ENCODE peak calls at places on chromosomes 5 and 9, in nine cellular contexts. One of them, this sample, is unnamed.

GRCh38 chr9:95772320-95773060 is 103.0 kb upstream of the ERCC6L2 start:
- DNase-seq in stimulated activated naive B cell treated with anti-CD40 and anti-IgM and Interleukin-4, amounts not matched to agents 10 μg/mL and 1 μg/mL and 100 μg/mL, for 72 hours: no peak
- DNase-seq in HuH-7.5: peak
- DNase-seq in myocyte: peak
- DNase-seq in stimulated activated CD8-positive, alpha-beta memory T cell treated with anti-CD3 and anti-CD28 coated beads, Interleukin-15, amount 100 ng/mL, for 4 hours: no peak
- DNase-seq in ACHN: no peak
- DNase-seq in GM10248: no peak
- DNase-seq in suprapubic skin: no peak
- DNase-seq in memory B cell: no peak
- DNase-seq in this sample: no peak

GRCh38 chr9:82546131-82546530 is 516.8 kb downstream of the RASEF start:
- DNase-seq in stimulated activated naive B cell treated with anti-CD40 and anti-IgM and Interleukin-4, amounts not matched to agents 10 μg/mL and 1 μg/mL and 100 μg/mL, for 72 hours: no peak
- DNase-seq in HuH-7.5: no peak
- DNase-seq in myocyte: no peak
- DNase-seq in stimulated activated CD8-positive, alpha-beta memory T cell treated with anti-CD3 and anti-CD28 coated beads, Interleukin-15, amount 100 ng/mL, for 4 hours: no peak
- DNase-seq in ACHN: no peak
- DNase-seq in GM10248: no peak
- DNase-seq in suprapubic skin: no peak
- DNase-seq in memory B cell: no peak
- DNase-seq in this sample: no peak

GRCh38 chr5:120457839-120458507 is 6.1 kb upstream of the PRR16 start:
- DNase-seq in stimulated activated naive B cell treated with anti-CD40 and anti-IgM and Interleukin-4, amounts not matched to agents 10 μg/mL and 1 μg/mL and 100 μg/mL, for 72 hours: peak
- DNase-seq in HuH-7.5: no peak
- DNase-seq in myocyte: peak
- DNase-seq in stimulated activated CD8-positive, alpha-beta memory T cell treated with anti-CD3 and anti-CD28 coated beads, Interleukin-15, amount 100 ng/mL, for 4 hours: peak
- DNase-seq in ACHN: peak
- DNase-seq in GM10248: peak
- DNase-seq in suprapubic skin: peak
- DNase-seq in memory B cell: peak
- DNase-seq in this sample: no peak

GRCh38 chr5:157603333-157604190 is 28.0 kb upstream of the ADAM19 start:
- DNase-seq in stimulated activated naive B cell treated with anti-CD40 and anti-IgM and Interleukin-4, amounts not matched to agents 10 μg/mL and 1 μg/mL and 100 μg/mL, for 72 hours: peak
- DNase-seq in HuH-7.5: no peak
- DNase-seq in myocyte: peak
- DNase-seq in stimulated activated CD8-positive, alpha-beta memory T cell treated with anti-CD3 and anti-CD28 coated beads, Interleukin-15, amount 100 ng/mL, for 4 hours: peak
- DNase-seq in ACHN: peak
- DNase-seq in GM10248: no peak
- DNase-seq in suprapubic skin: no peak
- DNase-seq in memory B cell: no peak
- DNase-seq in this sample: no peak

GRCh38 chr9:103816146-103816545 is 278.0 kb upstream of the SMC2 start:
- DNase-seq in stimulated activated naive B cell treated with anti-CD40 and anti-IgM and Interleukin-4, amounts not matched to agents 10 μg/mL and 1 μg/mL and 100 μg/mL, for 72 hours: no peak
- DNase-seq in HuH-7.5: no peak
- DNase-seq in myocyte: no peak
- DNase-seq in stimulated activated CD8-positive, alpha-beta memory T cell treated with anti-CD3 and anti-CD28 coated beads, Interleukin-15, amount 100 ng/mL, for 4 hours: no peak
- DNase-seq in ACHN: no peak
- DNase-seq in GM10248: no peak
- DNase-seq in suprapubic skin: no peak
- DNase-seq in memory B cell: no peak
- DNase-seq in this sample: no peak

GRCh38 chr9:128072144-128073021 is 4.4 kb downstream of the SLC25A25 start:
- DNase-seq in stimulated activated naive B cell treated with anti-CD40 and anti-IgM and Interleukin-4, amounts not matched to agents 10 μg/mL and 1 μg/mL and 100 μg/mL, for 72 hours: peak
- DNase-seq in HuH-7.5: no peak
- DNase-seq in myocyte: peak
- DNase-seq in stimulated activated CD8-positive, alpha-beta memory T cell treated with anti-CD3 and anti-CD28 coated beads, Interleukin-15, amount 100 ng/mL, for 4 hours: no peak
- DNase-seq in ACHN: no peak
- DNase-seq in GM10248: peak
- DNase-seq in suprapubic skin: peak
- DNase-seq in memory B cell: peak
- DNase-seq in this sample: no peak

GRCh38 chr9:121453232-121453892 is 46.3 kb downstream of the GGTA1 start:
- DNase-seq in stimulated activated naive B cell treated with anti-CD40 and anti-IgM and Interleukin-4, amounts not matched to agents 10 μg/mL and 1 μg/mL and 100 μg/mL, for 72 hours: no peak
- DNase-seq in HuH-7.5: no peak
- DNase-seq in myocyte: no peak
- DNase-seq in stimulated activated CD8-positive, alpha-beta memory T cell treated with anti-CD3 and anti-CD28 coated beads, Interleukin-15, amount 100 ng/mL, for 4 hours: no peak
- DNase-seq in ACHN: no peak
- DNase-seq in GM10248: no peak
- DNase-seq in suprapubic skin: no peak
- DNase-seq in memory B cell: no peak
- DNase-seq in this sample: no peak

GRCh38 chr9:124267271-124267807 is 9.6 kb downstream of the NEK6 start:
- DNase-seq in stimulated activated naive B cell treated with anti-CD40 and anti-IgM and Interleukin-4, amounts not matched to agents 10 μg/mL and 1 μg/mL and 100 μg/mL, for 72 hours: peak
- DNase-seq in HuH-7.5: no peak
- DNase-seq in myocyte: peak
- DNase-seq in stimulated activated CD8-positive, alpha-beta memory T cell treated with anti-CD3 and anti-CD28 coated beads, Interleukin-15, amount 100 ng/mL, for 4 hours: no peak
- DNase-seq in ACHN: no peak
- DNase-seq in GM10248: no peak
- DNase-seq in suprapubic skin: no peak
- DNase-seq in memory B cell: no peak
- DNase-seq in this sample: no peak

GRCh38 chr5:139214646-139215045 is 16.5 kb upstream of the SIL1 start:
- DNase-seq in stimulated activated naive B cell treated with anti-CD40 and anti-IgM and Interleukin-4, amounts not matched to agents 10 μg/mL and 1 μg/mL and 100 μg/mL, for 72 hours: no peak
- DNase-seq in HuH-7.5: no peak
- DNase-seq in myocyte: no peak
- DNase-seq in stimulated activated CD8-positive, alpha-beta memory T cell treated with anti-CD3 and anti-CD28 coated beads, Interleukin-15, amount 100 ng/mL, for 4 hours: no peak
- DNase-seq in ACHN: no peak
- DNase-seq in GM10248: no peak
- DNase-seq in suprapubic skin: no peak
- DNase-seq in memory B cell: no peak
- DNase-seq in this sample: no peak

GRCh38 chr5:135980650-135981049 is 25.9 kb upstream of the LECT2 start:
- DNase-seq in stimulated activated naive B cell treated with anti-CD40 and anti-IgM and Interleukin-4, amounts not matched to agents 10 μg/mL and 1 μg/mL and 100 μg/mL, for 72 hours: no peak
- DNase-seq in HuH-7.5: no peak
- DNase-seq in myocyte: no peak
- DNase-seq in stimulated activated CD8-positive, alpha-beta memory T cell treated with anti-CD3 and anti-CD28 coated beads, Interleukin-15, amount 100 ng/mL, for 4 hours: no peak
- DNase-seq in ACHN: no peak
- DNase-seq in GM10248: no peak
- DNase-seq in suprapubic skin: no peak
- DNase-seq in memory B cell: no peak
- DNase-seq in this sample: no peak

GRCh38 chr9:4725706-4726442 is 15.1 kb downstream of the AK3 start:
- DNase-seq in stimulated activated naive B cell treated with anti-CD40 and anti-IgM and Interleukin-4, amounts not matched to agents 10 μg/mL and 1 μg/mL and 100 μg/mL, for 72 hours: no peak
- DNase-seq in HuH-7.5: no peak
- DNase-seq in myocyte: no peak
- DNase-seq in stimulated activated CD8-positive, alpha-beta memory T cell treated with anti-CD3 and anti-CD28 coated beads, Interleukin-15, amount 100 ng/mL, for 4 hours: no peak
- DNase-seq in ACHN: no peak
- DNase-seq in GM10248: no peak
- DNase-seq in suprapubic skin: no peak
- DNase-seq in memory B cell: no peak
- DNase-seq in this sample: no peak

GRCh38 chr5:159605585-159605984 is 275.3 kb upstream of the IL12B start:
- DNase-seq in stimulated activated naive B cell treated with anti-CD40 and anti-IgM and Interleukin-4, amounts not matched to agents 10 μg/mL and 1 μg/mL and 100 μg/mL, for 72 hours: no peak
- DNase-seq in HuH-7.5: no peak
- DNase-seq in myocyte: peak
- DNase-seq in stimulated activated CD8-positive, alpha-beta memory T cell treated with anti-CD3 and anti-CD28 coated beads, Interleukin-15, amount 100 ng/mL, for 4 hours: no peak
- DNase-seq in ACHN: no peak
- DNase-seq in GM10248: no peak
- DNase-seq in suprapubic skin: no peak
- DNase-seq in memory B cell: no peak
- DNase-seq in this sample: no peak

GRCh38 chr9:33170464-33171156 is 3.5 kb upstream of the B4GALT1 start:
- DNase-seq in stimulated activated naive B cell treated with anti-CD40 and anti-IgM and Interleukin-4, amounts not matched to agents 10 μg/mL and 1 μg/mL and 100 μg/mL, for 72 hours: no peak
- DNase-seq in HuH-7.5: no peak
- DNase-seq in myocyte: peak
- DNase-seq in stimulated activated CD8-positive, alpha-beta memory T cell treated with anti-CD3 and anti-CD28 coated beads, Interleukin-15, amount 100 ng/mL, for 4 hours: no peak
- DNase-seq in ACHN: peak
- DNase-seq in GM10248: no peak
- DNase-seq in suprapubic skin: peak
- DNase-seq in memory B cell: no peak
- DNase-seq in this sample: no peak

GRCh38 chr9:112848316-112849151 is 42.1 kb downstream of the SLC46A2 start:
- DNase-seq in stimulated activated naive B cell treated with anti-CD40 and anti-IgM and Interleukin-4, amounts not matched to agents 10 μg/mL and 1 μg/mL and 100 μg/mL, for 72 hours: no peak
- DNase-seq in HuH-7.5: no peak
- DNase-seq in myocyte: no peak
- DNase-seq in stimulated activated CD8-positive, alpha-beta memory T cell treated with anti-CD3 and anti-CD28 coated beads, Interleukin-15, amount 100 ng/mL, for 4 hours: no peak
- DNase-seq in ACHN: no peak
- DNase-seq in GM10248: no peak
- DNase-seq in suprapubic skin: no peak
- DNase-seq in memory B cell: no peak
- DNase-seq in this sample: no peak

GRCh38 chr5:32388429-32389111 is 56.0 kb downstream of the ZFR start:
- DNase-seq in stimulated activated naive B cell treated with anti-CD40 and anti-IgM and Interleukin-4, amounts not matched to agents 10 μg/mL and 1 μg/mL and 100 μg/mL, for 72 hours: no peak
- DNase-seq in HuH-7.5: no peak
- DNase-seq in myocyte: peak
- DNase-seq in stimulated activated CD8-positive, alpha-beta memory T cell treated with anti-CD3 and anti-CD28 coated beads, Interleukin-15, amount 100 ng/mL, for 4 hours: no peak
- DNase-seq in ACHN: no peak
- DNase-seq in GM10248: no peak
- DNase-seq in suprapubic skin: no peak
- DNase-seq in memory B cell: no peak
- DNase-seq in this sample: no peak

GRCh38 chr5:93611900-93612898 is 29.2 kb downstream of the NR2F1 start:
- DNase-seq in stimulated activated naive B cell treated with anti-CD40 and anti-IgM and Interleukin-4, amounts not matched to agents 10 μg/mL and 1 μg/mL and 100 μg/mL, for 72 hours: no peak
- DNase-seq in HuH-7.5: no peak
- DNase-seq in myocyte: peak
- DNase-seq in stimulated activated CD8-positive, alpha-beta memory T cell treated with anti-CD3 and anti-CD28 coated beads, Interleukin-15, amount 100 ng/mL, for 4 hours: no peak
- DNase-seq in ACHN: peak
- DNase-seq in GM10248: no peak
- DNase-seq in suprapubic skin: no peak
- DNase-seq in memory B cell: no peak
- DNase-seq in this sample: peak

GRCh38 chr5:58019614-58020013 is 440.3 kb downstream of the PLK2 start:
- DNase-seq in stimulated activated naive B cell treated with anti-CD40 and anti-IgM and Interleukin-4, amounts not matched to agents 10 μg/mL and 1 μg/mL and 100 μg/mL, for 72 hours: no peak
- DNase-seq in HuH-7.5: no peak
- DNase-seq in myocyte: no peak
- DNase-seq in stimulated activated CD8-positive, alpha-beta memory T cell treated with anti-CD3 and anti-CD28 coated beads, Interleukin-15, amount 100 ng/mL, for 4 hours: no peak
- DNase-seq in ACHN: no peak
- DNase-seq in GM10248: no peak
- DNase-seq in suprapubic skin: no peak
- DNase-seq in memory B cell: no peak
- DNase-seq in this sample: no peak

GRCh38 chr9:13049223-13049622 is 230.3 kb downstream of the MPDZ start:
- DNase-seq in stimulated activated naive B cell treated with anti-CD40 and anti-IgM and Interleukin-4, amounts not matched to agents 10 μg/mL and 1 μg/mL and 100 μg/mL, for 72 hours: no peak
- DNase-seq in HuH-7.5: no peak
- DNase-seq in myocyte: no peak
- DNase-seq in stimulated activated CD8-positive, alpha-beta memory T cell treated with anti-CD3 and anti-CD28 coated beads, Interleukin-15, amount 100 ng/mL, for 4 hours: no peak
- DNase-seq in ACHN: no peak
- DNase-seq in GM10248: no peak
- DNase-seq in suprapubic skin: no peak
- DNase-seq in memory B cell: no peak
- DNase-seq in this sample: no peak

GRCh38 chr5:107668154-107668932 is 2.4 kb downstream of the EFNA5 start:
- DNase-seq in stimulated activated naive B cell treated with anti-CD40 and anti-IgM and Interleukin-4, amounts not matched to agents 10 μg/mL and 1 μg/mL and 100 μg/mL, for 72 hours: no peak
- DNase-seq in HuH-7.5: peak
- DNase-seq in myocyte: no peak
- DNase-seq in stimulated activated CD8-positive, alpha-beta memory T cell treated with anti-CD3 and anti-CD28 coated beads, Interleukin-15, amount 100 ng/mL, for 4 hours: no peak
- DNase-seq in ACHN: no peak
- DNase-seq in GM10248: no peak
- DNase-seq in suprapubic skin: no peak
- DNase-seq in memory B cell: no peak
- DNase-seq in this sample: no peak

GRCh38 chr5:39274388-39275085 is 55.2 kb upstream of the FYB1 start:
- DNase-seq in stimulated activated naive B cell treated with anti-CD40 and anti-IgM and Interleukin-4, amounts not matched to agents 10 μg/mL and 1 μg/mL and 100 μg/mL, for 72 hours: no peak
- DNase-seq in HuH-7.5: no peak
- DNase-seq in myocyte: no peak
- DNase-seq in stimulated activated CD8-positive, alpha-beta memory T cell treated with anti-CD3 and anti-CD28 coated beads, Interleukin-15, amount 100 ng/mL, for 4 hours: no peak
- DNase-seq in ACHN: no peak
- DNase-seq in GM10248: peak
- DNase-seq in suprapubic skin: no peak
- DNase-seq in memory B cell: no peak
- DNase-seq in this sample: no peak

GRCh38 chr5:14186132-14186830 is 43.1 kb downstream of the TRIO start:
- DNase-seq in stimulated activated naive B cell treated with anti-CD40 and anti-IgM and Interleukin-4, amounts not matched to agents 10 μg/mL and 1 μg/mL and 100 μg/mL, for 72 hours: no peak
- DNase-seq in HuH-7.5: no peak
- DNase-seq in myocyte: peak
- DNase-seq in stimulated activated CD8-positive, alpha-beta memory T cell treated with anti-CD3 and anti-CD28 coated beads, Interleukin-15, amount 100 ng/mL, for 4 hours: no peak
- DNase-seq in ACHN: no peak
- DNase-seq in GM10248: no peak
- DNase-seq in suprapubic skin: no peak
- DNase-seq in memory B cell: no peak
- DNase-seq in this sample: no peak

GRCh38 chr9:38380872-38381534 is 11.5 kb upstream of the ALDH1B1 start:
- DNase-seq in stimulated activated naive B cell treated with anti-CD40 and anti-IgM and Interleukin-4, amounts not matched to agents 10 μg/mL and 1 μg/mL and 100 μg/mL, for 72 hours: no peak
- DNase-seq in HuH-7.5: peak
- DNase-seq in myocyte: peak
- DNase-seq in stimulated activated CD8-positive, alpha-beta memory T cell treated with anti-CD3 and anti-CD28 coated beads, Interleukin-15, amount 100 ng/mL, for 4 hours: no peak
- DNase-seq in ACHN: no peak
- DNase-seq in GM10248: no peak
- DNase-seq in suprapubic skin: no peak
- DNase-seq in memory B cell: no peak
- DNase-seq in this sample: no peak

GRCh38 chr9:27572566-27572917 is 739 bp downstream of the C9orf72 start:
- DNase-seq in stimulated activated naive B cell treated with anti-CD40 and anti-IgM and Interleukin-4, amounts not matched to agents 10 μg/mL and 1 μg/mL and 100 μg/mL, for 72 hours: no peak
- DNase-seq in HuH-7.5: peak
- DNase-seq in myocyte: peak
- DNase-seq in stimulated activated CD8-positive, alpha-beta memory T cell treated with anti-CD3 and anti-CD28 coated beads, Interleukin-15, amount 100 ng/mL, for 4 hours: no peak
- DNase-seq in ACHN: peak
- DNase-seq in GM10248: peak
- DNase-seq in suprapubic skin: no peak
- DNase-seq in memory B cell: peak
- DNase-seq in this sample: no peak

GRCh38 chr9:12416736-12417135 is 276.4 kb upstream of the TYRP1 start:
- DNase-seq in stimulated activated naive B cell treated with anti-CD40 and anti-IgM and Interleukin-4, amounts not matched to agents 10 μg/mL and 1 μg/mL and 100 μg/mL, for 72 hours: no peak
- DNase-seq in HuH-7.5: no peak
- DNase-seq in myocyte: no peak
- DNase-seq in stimulated activated CD8-positive, alpha-beta memory T cell treated with anti-CD3 and anti-CD28 coated beads, Interleukin-15, amount 100 ng/mL, for 4 hours: no peak
- DNase-seq in ACHN: no peak
- DNase-seq in GM10248: no peak
- DNase-seq in suprapubic skin: no peak
- DNase-seq in memory B cell: no peak
- DNase-seq in this sample: no peak

GRCh38 chr5:94693043-94693822 is 74.8 kb downstream of the SLF1 start:
- DNase-seq in stimulated activated naive B cell treated with anti-CD40 and anti-IgM and Interleukin-4, amounts not matched to agents 10 μg/mL and 1 μg/mL and 100 μg/mL, for 72 hours: no peak
- DNase-seq in HuH-7.5: no peak
- DNase-seq in myocyte: peak
- DNase-seq in stimulated activated CD8-positive, alpha-beta memory T cell treated with anti-CD3 and anti-CD28 coated beads, Interleukin-15, amount 100 ng/mL, for 4 hours: no peak
- DNase-seq in ACHN: peak
- DNase-seq in GM10248: no peak
- DNase-seq in suprapubic skin: no peak
- DNase-seq in memory B cell: peak
- DNase-seq in this sample: no peak

GRCh38 chr5:52856564-52856963 is 68.8 kb downstream of the ITGA1 start:
- DNase-seq in stimulated activated naive B cell treated with anti-CD40 and anti-IgM and Interleukin-4, amounts not matched to agents 10 μg/mL and 1 μg/mL and 100 μg/mL, for 72 hours: no peak
- DNase-seq in HuH-7.5: no peak
- DNase-seq in myocyte: no peak
- DNase-seq in stimulated activated CD8-positive, alpha-beta memory T cell treated with anti-CD3 and anti-CD28 coated beads, Interleukin-15, amount 100 ng/mL, for 4 hours: no peak
- DNase-seq in ACHN: peak
- DNase-seq in GM10248: no peak
- DNase-seq in suprapubic skin: no peak
- DNase-seq in memory B cell: no peak
- DNase-seq in this sample: no peak

GRCh38 chr5:150069619-150070276 is 16.6 kb downstream of the CSF1R start:
- DNase-seq in stimulated activated naive B cell treated with anti-CD40 and anti-IgM and Interleukin-4, amounts not matched to agents 10 μg/mL and 1 μg/mL and 100 μg/mL, for 72 hours: no peak
- DNase-seq in HuH-7.5: no peak
- DNase-seq in myocyte: no peak
- DNase-seq in stimulated activated CD8-positive, alpha-beta memory T cell treated with anti-CD3 and anti-CD28 coated beads, Interleukin-15, amount 100 ng/mL, for 4 hours: no peak
- DNase-seq in ACHN: no peak
- DNase-seq in GM10248: no peak
- DNase-seq in suprapubic skin: no peak
- DNase-seq in memory B cell: no peak
- DNase-seq in this sample: no peak